ENCODE peak calls at places on chromosomes 12 and 14, in four cellular contexts. S, Q, M and R are unnamed samples.

GRCh38 chr14:63891148-63891964 is 38.6 kb downstream of the SYNE2 start:
- DNase-seq in S (no peak), Q (no peak), M (no peak), R (no peak)

GRCh38 chr12:49201595-49202295 is 12.9 kb upstream of the TUBA1A start:
- DNase-seq in M (no peak), S (no peak), Q (no peak), R (no peak)

GRCh38 chr14:62428429-62429203 is 616.6 kb downstream of the KCNH5 start:
- DNase-seq in S (no peak), Q (no peak), M (no peak), R (no peak)

GRCh38 chr12:112847708-112848337 is 56.3 kb downstream of the RPH3A start:
- DNase-seq in S (no peak), M (no peak), Q (no peak), R (no peak)

GRCh38 chr12:24705741-24706358 is 243.1 kb downstream of the BCAT1 start:
- DNase-seq in Q (no peak), M (no peak), S (no peak), R (no peak)

GRCh38 chr12:14810953-14811483 is 3.0 kb downstream of the SMCO3 start:
- DNase-seq in M (no peak), S (no peak), Q (peak; percentile 24), R (no peak)

GRCh38 chr12:115609356-115609755 is 668.1 kb downstream of the MED13L start:
- DNase-seq in Q (no peak), M (no peak), S (no peak), R (no peak)

GRCh38 chr12:25827141-25827540 is 131.3 kb upstream of the RASSF8 start:
- DNase-seq in Q (no peak), S (no peak), M (no peak), R (no peak)

GRCh38 chr12:121337416-121337815 is 14.8 kb downstream of the ANAPC5 start:
- DNase-seq in Q (no peak), S (no peak), M (no peak), R (no peak)

GRCh38 chr14:97380539-97380941 is 583.4 kb downstream of the VRK1 start:
- DNase-seq in S (no peak), M (no peak), Q (no peak), R (no peak)

GRCh38 chr12:4589941-4590340 is 27.9 kb downstream of the DYRK4 start:
- DNase-seq in S (no peak), Q (no peak), M (no peak), R (no peak)

GRCh38 chr12:126772171-126772864 is 1494.7 kb upstream of the TMEM132C start:
- DNase-seq in M (no peak), Q (no peak), S (no peak), R (no peak)

GRCh38 chr12:112370156-112370555 is 12.1 kb downstream of the HECTD4 start:
- DNase-seq in M (no peak), Q (no peak), S (no peak), R (no peak)

GRCh38 chr12:115984607-115985006 is 292.9 kb downstream of the MED13L start:
- DNase-seq in M (no peak), Q (no peak), S (no peak), R (no peak)

GRCh38 chr14:20631821-20632389 is 9.6 kb downstream of the OR6S1 start:
- DNase-seq in S (peak; percentile 82), Q (peak; percentile 66), M (peak; percentile 51), R (no peak)

GRCh38 chr12:109741970-109742372 is 28.3 kb downstream of the FAM222A start:
- DNase-seq in S (peak; percentile 7), M (no peak), Q (peak; percentile 4), R (no peak)

GRCh38 chr14:53744846-53745245 is 211.8 kb downstream of the BMP4 start:
- DNase-seq in S (no peak), M (no peak), Q (no peak), R (no peak)

GRCh38 chr14:100072783-100073346 is 7.6 kb downstream of the EVL start:
- DNase-seq in M (peak; percentile 52), S (no peak), Q (peak; percentile 82), R (peak; percentile 47)

GRCh38 chr14:74548881-74549280 is 55.3 kb downstream of the ISCA2 start:
- DNase-seq in S (peak; percentile 95), M (peak; percentile 63), Q (peak; percentile 68), R (no peak)

GRCh38 chr12:16348435-16349131 is 1.1 kb downstream of the MGST1 start:
- DNase-seq in S (no peak), M (no peak), Q (no peak), R (no peak)

GRCh38 chr12:105257321-105257728 is 21.4 kb upstream of the APPL2 start:
- DNase-seq in M (no peak), Q (no peak), S (no peak), R (no peak)

GRCh38 chr12:47900480-47901129 is 4.2 kb downstream of the VDR start:
- DNase-seq in Q (peak; percentile 89), S (no peak), M (peak; percentile 58), R (no peak)

GRCh38 chr14:75906680-75907280 is 75.0 kb downstream of the TGFB3 start:
- DNase-seq in M (peak; percentile 47), S (peak; percentile 65), Q (peak; percentile 45), R (no peak)

GRCh38 chr14:59118171-59118570 is 70.3 kb upstream of the DAAM1 start:
- DNase-seq in S (no peak), Q (no peak), M (no peak), R (no peak)

GRCh38 chr12:3770891-3771290 is 18.0 kb upstream of the CRACR2A start:
- DNase-seq in S (no peak), M (no peak), Q (no peak), R (no peak)

GRCh38 chr14:23513466-23514008 is 38.0 kb downstream of the ZFHX2 start:
- DNase-seq in Q (no peak), S (no peak), M (no peak), R (no peak)

GRCh38 chr12:65822732-65823480 is 1.4 kb upstream of the HMGA2 start:
- DNase-seq in S (no peak), Q (no peak), M (no peak), R (no peak)

GRCh38 chr14:63853831-63854293 is 1.1 kb downstream of the SYNE2 start:
- DNase-seq in S (peak; percentile 65), M (peak; percentile 39), Q (peak; percentile 64), R (no peak)

GRCh38 chr14:50237448-50237847 is 6.1 kb upstream of the SOS2 start:
- DNase-seq in M (no peak), S (no peak), Q (no peak), R (no peak)

GRCh38 chr14:61528591-61529021 is 166.7 kb upstream of the HIF1A start:
- DNase-seq in Q (no peak), S (no peak), M (no peak), R (no peak)

GRCh38 chr12:55934343-55934742 is 3.4 kb downstream of the DGKA start:
- DNase-seq in Q (no peak), S (no peak), M (no peak), R (no peak)

GRCh38 chr12:48105321-48105866 is 485 bp downstream of the SENP1 start:
- DNase-seq in S (no peak), M (no peak), Q (no peak), R (no peak)

GRCh38 chr12:102029148-102029547 is 32.6 kb downstream of the WASHC3 start:
- DNase-seq in M (no peak), S (no peak), Q (no peak), R (no peak)

GRCh38 chr12:102023343-102023930 is 38.4 kb downstream of the WASHC3 start:
- DNase-seq in M (no peak), Q (no peak), S (no peak), R (no peak)

GRCh38 chr12:102022286-102022685 is 39.5 kb downstream of the WASHC3 start:
- DNase-seq in Q (no peak), S (no peak), M (no peak), R (no peak)

GRCh38 chr12:102024765-102025164 is 37.0 kb downstream of the WASHC3 start:
- DNase-seq in Q (no peak), M (no peak), S (no peak), R (no peak)

DNA sequence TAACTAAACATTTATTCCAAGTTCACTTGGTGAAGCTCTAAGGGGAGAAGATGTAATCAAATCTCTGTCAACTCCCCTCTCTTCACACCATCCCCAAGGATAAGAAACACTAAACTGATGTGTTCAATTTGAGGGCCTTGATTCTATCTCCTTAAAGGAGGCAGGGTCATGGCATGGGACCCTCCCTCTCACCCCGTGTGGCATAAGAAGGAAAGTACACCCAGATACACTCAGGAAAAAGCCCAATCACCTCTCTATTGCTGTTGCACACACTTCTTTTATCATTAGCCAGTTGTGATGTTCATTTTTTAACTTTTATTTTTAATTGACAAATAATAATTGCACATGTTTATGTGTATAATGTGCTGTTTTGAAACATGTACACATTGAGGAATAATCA is 35.1 kb downstream of the WASHC3 start:
- DNase-seq in M (no peak), Q (no peak), S (no peak), R (no peak)
- TF ChIP-seq CTCF in M (no peak), Q (no peak), S (no peak), R (no peak)

DNA sequence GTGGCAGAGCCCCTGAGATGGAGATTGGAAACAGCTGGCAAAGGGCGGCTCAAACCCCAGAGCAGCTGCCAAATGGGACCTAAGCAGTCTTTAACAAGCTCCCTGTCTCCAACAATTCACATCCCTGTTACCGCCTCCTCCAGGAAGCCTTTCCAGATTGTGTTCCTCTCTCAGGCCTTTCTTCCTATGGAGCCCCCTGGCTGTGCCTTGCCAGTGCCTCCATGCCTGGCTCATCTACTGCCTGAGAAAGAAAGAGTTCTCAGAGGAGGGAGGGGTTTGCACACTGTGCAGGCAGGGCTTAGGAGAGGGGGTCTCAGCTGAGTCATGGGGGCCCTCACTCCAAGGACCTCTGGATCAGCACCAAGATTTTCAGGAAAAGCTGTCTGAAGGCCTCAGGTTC is 8.8 kb upstream of the KRT74 start:
- DNase-seq in S (no peak), M (no peak), Q (no peak), R (no peak)
- TF ChIP-seq CTCF in S (no peak), M (no peak), Q (no peak), R (no peak)

GRCh38 chr12:32134144-32134888 is 27.7 kb downstream of the BICD1 start:
- DNase-seq in Q (no peak), S (no peak), M (no peak), R (no peak)
- TF ChIP-seq CTCF in Q (no peak), S (no peak), M (no peak), R (no peak)

GRCh38 chr12:26936559-26937442 is 980 bp downstream of the INTS13 start:
- DNase-seq in M (no peak), Q (no peak), S (no peak), R (no peak)

GRCh38 chr12:26939192-26939832 is 1.0 kb downstream of the FGFR1OP2 start:
- DNase-seq in Q (no peak), S (no peak), M (no peak), R (no peak)

GRCh38 chr12:26938660-26939185 is 453 bp downstream of the FGFR1OP2 start:
- DNase-seq in S (no peak), Q (peak; percentile 46), M (peak; percentile 33), R (no peak)

GRCh38 chr12:26937443-26937862 is 328 bp downstream of the INTS13 start:
- DNase-seq in Q (no peak), M (no peak), S (no peak), R (no peak)

GRCh38 chr12:26937863-26938659 is at the start of the genes FGFR1OP2 and INTS13:
- DNase-seq in S (peak; percentile 100), M (peak; percentile 99), Q (peak; percentile 99), R (peak; percentile 89)
- TF ChIP-seq CTCF in S (no peak), M (no peak), Q (no peak), R (no peak)

GRCh38 chr14:76968621-76969063 is 59.9 kb downstream of the IRF2BPL start:
- DNase-seq in S (no peak), M (no peak), Q (no peak), R (no peak)
- TF ChIP-seq CTCF in S (no peak), M (no peak), Q (no peak), R (no peak)